ENCODE peak calls at places on chromosomes 13 and 19, in five cellular contexts. A, W, E, N and Y are unnamed samples.

GRCh38 chr19:14826006-14826405 is 9.0 kb downstream of the OR7A5 start:
- DNase-seq in A (no peak), W (no peak), E (no peak), N (no peak), Y (no peak)

GRCh38 chr19:2982983-2983350 is 5.6 kb downstream of the TLE6 start:
- DNase-seq in A (peak; percentile 99), W (peak; percentile 68), E (no peak), N (peak; percentile 97), Y (peak; percentile 85)

GRCh38 chr13:27349458-27349857 is 75.0 kb upstream of the GTF3A start:
- DNase-seq in A (no peak), W (no peak), E (no peak), N (no peak), Y (no peak)

GRCh38 chr19:1481893-1482360 is 2.9 kb upstream of the C19orf25 start:
- DNase-seq in A (no peak), W (no peak), E (no peak), N (peak; percentile 76), Y (no peak)

GRCh38 chr13:32443111-32443510 is 15.2 kb upstream of the N4BP2L1 start:
- DNase-seq in A (no peak), W (no peak), E (no peak), N (no peak), Y (peak; percentile 28)

GRCh38 chr19:41376241-41376997 is at the start of gene TMEM91:
- DNase-seq in A (peak; percentile 76), W (peak; percentile 45), E (no peak), N (peak; percentile 84), Y (no peak)

GRCh38 chr13:38577048-38577447 is 109.8 kb upstream of the FREM2 start:
- DNase-seq in A (no peak), W (no peak), E (no peak), N (no peak), Y (peak; percentile 40)

GRCh38 chr13:90105276-90105675 is 1242.2 kb upstream of the MIR17HG start:
- DNase-seq in A (no peak), W (no peak), E (no peak), N (no peak), Y (no peak)

GRCh38 chr13:26327905-26328304 is 74.0 kb downstream of the CDK8 start:
- DNase-seq in A (no peak), W (no peak), E (no peak), N (no peak), Y (no peak)

GRCh38 chr19:39363909-39364457 is 21.8 kb downstream of the SAMD4B start:
- DNase-seq in A (no peak), W (no peak), E (no peak), N (peak; percentile 70), Y (no peak)

GRCh38 chr19:47573076-47574026 is at the start of gene ZNF541:
- DNase-seq in A (peak; percentile 82), W (peak; percentile 58), E (peak; percentile 78), N (peak; percentile 92), Y (no peak)

GRCh38 chr13:67880916-67881315 is 650.8 kb upstream of the PCDH9 start:
- DNase-seq in A (no peak), W (no peak), E (no peak), N (no peak), Y (no peak)

GRCh38 chr19:7196721-7197168 is 97.5 kb downstream of the INSR start:
- DNase-seq in A (peak; percentile 81), W (peak; percentile 42), E (no peak), N (peak; percentile 83), Y (no peak)

GRCh38 chr13:39954476-39954875 is 299.0 kb downstream of the COG6 start:
- DNase-seq in A (no peak), W (no peak), E (no peak), N (no peak), Y (no peak)

GRCh38 chr13:82867284-82867683 is 1015.0 kb downstream of the SLITRK1 start:
- DNase-seq in A (no peak), W (no peak), E (no peak), N (no peak), Y (no peak)

GRCh38 chr13:27918041-27918917 is 1.5 kb upstream of the PDX1 start:
- DNase-seq in A (no peak), W (no peak), E (no peak), N (no peak), Y (no peak)

GRCh38 chr13:34943675-34944634 is 1.9 kb downstream of the NBEA start:
- DNase-seq in A (no peak), W (no peak), E (no peak), N (no peak), Y (no peak)

GRCh38 chr13:34941436-34941834 is 635 bp upstream of the NBEA start:
- DNase-seq in A (no peak), W (no peak), E (no peak), N (no peak), Y (no peak)

GRCh38 chr13:34939771-34940170 is 2.3 kb upstream of the NBEA start:
- DNase-seq in A (no peak), W (no peak), E (no peak), N (no peak), Y (no peak)

GRCh38 chr13:34941835-34942731 is at the start of gene NBEA:
- DNase-seq in A (peak; percentile 78), W (peak; percentile 81), E (peak; percentile 50), N (peak; percentile 92), Y (peak; percentile 85)

DNA sequence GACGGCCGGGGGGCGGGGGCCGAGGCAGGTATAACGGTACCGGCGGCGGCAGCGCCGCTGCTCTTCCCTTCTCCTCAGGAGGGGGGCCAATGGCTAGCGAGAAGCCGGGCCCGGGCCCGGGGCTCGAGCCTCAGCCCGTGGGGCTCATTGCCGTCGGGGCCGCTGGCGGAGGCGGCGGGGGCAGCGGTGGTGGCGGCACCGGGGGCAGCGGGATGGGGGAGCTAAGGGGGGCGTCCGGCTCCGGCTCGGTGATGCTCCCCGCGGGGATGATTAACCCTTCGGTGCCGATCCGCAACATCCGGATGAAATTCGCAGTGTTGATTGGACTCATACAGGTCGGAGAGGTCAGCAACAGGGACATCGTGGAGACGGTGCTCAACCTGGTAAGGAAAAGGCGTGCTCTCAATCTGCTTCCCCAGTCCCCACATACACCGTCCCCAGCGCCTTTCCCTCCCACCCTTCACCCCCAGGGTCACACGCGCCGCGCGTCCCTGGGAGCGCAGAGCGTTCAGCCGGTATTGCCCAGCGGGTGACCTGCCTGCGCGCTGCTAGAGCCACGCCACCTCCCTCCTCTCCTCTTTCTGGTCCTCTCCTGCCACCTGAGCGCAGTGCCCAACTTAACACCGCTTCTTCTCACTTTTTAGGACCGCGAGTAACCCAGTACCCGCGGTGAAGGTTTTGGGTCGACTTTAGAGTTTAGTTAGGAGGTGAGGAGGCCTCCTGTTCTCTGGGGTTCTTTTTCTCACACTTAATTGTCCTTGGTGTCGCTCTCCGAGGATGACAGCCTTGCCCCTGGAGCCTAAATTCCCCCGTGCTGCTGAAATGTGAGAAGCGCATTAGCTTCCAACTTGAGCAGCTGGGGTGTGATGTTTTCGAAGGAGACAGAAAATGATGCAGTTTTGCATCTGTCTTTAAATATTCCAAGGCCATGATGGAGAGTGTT is 933 bp downstream of the NBEA start:
- DNase-seq in A (peak; percentile 65), W (peak; percentile 27), E (no peak), N (peak; percentile 74), Y (peak; percentile 37)
- H3K27ac ChIP-seq in A (peak overlapping the region; percentile 62), W (peak overlapping the region; percentile 56), E (no peak overlapping the region), N (no peak overlapping the region), Y (no peak overlapping the region)

GRCh38 chr13:108963846-108964600 is 334.6 kb downstream of the MYO16 start:
- DNase-seq in A (no peak), W (no peak), E (no peak), N (no peak), Y (no peak)

GRCh38 chr13:108964601-108965000 is 335.2 kb downstream of the MYO16 start:
- DNase-seq in A (no peak), W (no peak), E (no peak), N (no peak), Y (no peak)

GRCh38 chr13:108967371-108967770 is 338.0 kb downstream of the MYO16 start:
- DNase-seq in A (no peak), W (no peak), E (no peak), N (no peak), Y (no peak)

GRCh38 chr13:108963276-108963810 is 333.9 kb downstream of the MYO16 start:
- DNase-seq in A (no peak), W (no peak), E (no peak), N (no peak), Y (no peak)

DNA sequence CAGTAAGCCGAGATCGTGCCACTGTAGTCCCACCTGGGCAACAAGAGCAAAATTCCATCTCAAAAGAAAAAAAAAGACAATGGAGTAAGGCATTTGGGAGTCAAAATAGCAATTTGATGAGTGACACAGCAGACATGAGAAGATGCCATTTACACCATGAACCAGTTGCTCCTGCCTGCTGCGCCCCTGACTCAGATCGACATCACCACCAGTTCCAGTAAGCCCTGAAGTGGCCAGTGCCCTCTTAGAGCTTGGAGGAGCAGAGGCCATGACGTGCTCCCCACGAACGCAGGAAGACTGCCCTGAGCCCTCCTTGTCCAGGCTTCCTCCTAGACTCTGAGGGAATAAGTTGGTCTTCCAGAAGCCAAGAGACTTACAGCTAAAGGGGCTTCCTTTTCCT is 339.2 kb downstream of the MYO16 start:
- DNase-seq in A (no peak), W (no peak), E (no peak), N (no peak), Y (no peak)
- H3K4me1 ChIP-seq in A (no peaks in the 10 kb centered on the region), W (no peaks in the 10 kb centered on the region), E (no peaks in the 10 kb centered on the region), N (no peaks in the 10 kb centered on the region), Y (no peaks in the 10 kb centered on the region)

DNA sequence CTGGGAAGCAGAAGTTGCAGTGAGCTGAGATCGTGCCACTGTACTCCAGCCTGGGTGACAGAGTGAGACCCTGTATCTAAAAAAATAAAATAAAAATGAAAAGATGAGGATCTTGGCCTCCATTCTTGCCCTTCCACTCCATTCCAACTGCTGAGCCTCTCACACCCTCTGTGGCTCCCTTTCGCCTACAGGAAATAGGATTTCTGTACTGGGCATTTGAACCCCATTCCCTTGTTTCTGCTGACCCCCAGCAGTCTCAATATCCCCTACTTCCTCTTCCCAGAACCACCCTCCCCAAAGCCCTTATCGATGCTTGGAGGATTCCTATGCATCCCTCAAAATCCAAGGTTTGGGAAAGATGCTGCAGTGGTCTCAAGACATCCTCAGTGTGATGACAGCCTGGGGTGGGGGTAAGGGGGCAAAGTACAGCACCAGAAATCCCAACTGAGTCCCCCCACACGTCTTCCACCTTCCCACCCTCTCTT is 12.5 kb upstream of the GDF15 start:
- DNase-seq in A (no peak), W (no peak), E (no peak), N (no peak), Y (no peak)
- H3K27ac ChIP-seq in A (peak overlapping the region; percentile 71), W (peak overlapping the region; percentile 73), E (no peak overlapping the region), N (no peak overlapping the region), Y (peak overlapping the region; percentile 99)

GRCh38 chr19:54201172-54201701 is 579 bp downstream of the RPS9 start:
- DNase-seq in A (no peak), W (no peak), E (no peak), N (peak; percentile 74), Y (no peak)

GRCh38 chr19:54199401-54199800 is 1.3 kb upstream of the RPS9 start:
- DNase-seq in A (no peak), W (no peak), E (no peak), N (peak; percentile 47), Y (no peak)

GRCh38 chr19:54203151-54203611 is 2.5 kb downstream of the RPS9 start:
- DNase-seq in A (no peak), W (peak; percentile 61), E (no peak), N (peak; percentile 6), Y (no peak)

GRCh38 chr19:54204767-54205468 is 4.3 kb downstream of the RPS9 start:
- DNase-seq in A (no peak), W (no peak), E (no peak), N (peak; percentile 7), Y (no peak)

DNA sequence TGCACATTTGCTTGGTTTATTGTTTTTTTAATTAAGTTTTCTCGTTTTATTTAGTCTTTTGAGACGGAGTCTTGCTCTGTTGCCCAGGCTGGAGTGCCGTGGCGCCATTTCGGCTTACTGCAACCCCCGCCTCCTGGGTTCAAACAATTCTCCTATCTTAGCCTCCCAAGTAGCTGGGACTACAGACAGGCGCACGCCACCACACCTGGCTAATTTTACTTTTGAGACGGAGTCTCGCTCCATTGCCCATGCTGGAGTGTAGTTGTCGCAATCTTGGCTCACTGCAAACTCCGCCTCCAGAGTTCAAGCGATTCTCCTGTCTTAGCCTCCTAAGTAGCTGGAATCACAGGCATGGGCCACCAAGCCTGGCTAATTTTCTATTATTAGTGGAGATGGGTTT is 1.3 kb downstream of the RPS9 start:
- DNase-seq in A (no peak), W (no peak), E (no peak), N (peak; percentile 63), Y (no peak)
- H3K4me1 ChIP-seq in A (no peaks in the 10 kb centered on the region), W (peaks cover 24% of the 10 kb centered on the region), E (peaks cover 59% of the 10 kb centered on the region), N (no peaks in the 10 kb centered on the region), Y (peaks cover 47% of the 10 kb centered on the region)